ENCODE peak calls at places on chromosomes 6 and 20, in five cellular contexts. One of them, this sample, is unnamed.

GRCh38 chr20:41587956-41588355 is 30.2 kb downstream of the CHD6 start:
- DNase-seq in left colon: no peak
- DNase-seq in fibroblast of the conjunctiva: no peak
- DNase-seq in NCI-H2081: no peak
- DNase-seq in Right ventricle myocardium superior: no peak
- DNase-seq in this sample: no peak

GRCh38 chr20:51930775-51931174 is 128.5 kb upstream of the SALL4 start:
- DNase-seq in fibroblast of the conjunctiva: peak; percentile 64
- DNase-seq in left colon: no peak
- DNase-seq in Right ventricle myocardium superior: no peak
- DNase-seq in NCI-H2081: no peak
- DNase-seq in this sample: no peak

GRCh38 chr20:61919675-61920365 is 145.9 kb downstream of the TAF4 start:
- DNase-seq in NCI-H2081: no peak
- DNase-seq in fibroblast of the conjunctiva: no peak
- DNase-seq in Right ventricle myocardium superior: peak; percentile 19
- DNase-seq in left colon: no peak
- DNase-seq in this sample: no peak

GRCh38 chr6:5025911-5026819 is 22.3 kb upstream of the RPP40 start:
- DNase-seq in NCI-H2081: no peak
- DNase-seq in Right ventricle myocardium superior: peak; percentile 75
- DNase-seq in fibroblast of the conjunctiva: no peak
- DNase-seq in left colon: peak; percentile 57
- DNase-seq in this sample: peak; percentile 57

GRCh38 chr6:85404497-85405174 is 45.2 kb upstream of the NT5E start:
- DNase-seq in left colon: peak; percentile 70
- DNase-seq in Right ventricle myocardium superior: no peak
- DNase-seq in NCI-H2081: no peak
- DNase-seq in fibroblast of the conjunctiva: peak; percentile 90
- DNase-seq in this sample: peak; percentile 60

GRCh38 chr6:54970337-54970736 is 123.8 kb downstream of the FAM83B start:
- DNase-seq in Right ventricle myocardium superior: no peak
- DNase-seq in fibroblast of the conjunctiva: no peak
- DNase-seq in left colon: no peak
- DNase-seq in NCI-H2081: no peak
- DNase-seq in this sample: no peak

GRCh38 chr20:34058831-34059230 is 53.2 kb downstream of the EIF2S2 start:
- DNase-seq in fibroblast of the conjunctiva: no peak
- DNase-seq in Right ventricle myocardium superior: no peak
- DNase-seq in left colon: no peak
- DNase-seq in NCI-H2081: peak; percentile 51
- DNase-seq in this sample: no peak

GRCh38 chr20:33767739-33768138 is 35.9 kb downstream of the ZNF341 start:
- DNase-seq in Right ventricle myocardium superior: no peak
- DNase-seq in left colon: no peak
- DNase-seq in fibroblast of the conjunctiva: no peak
- DNase-seq in NCI-H2081: no peak
- DNase-seq in this sample: no peak

GRCh38 chr6:90860822-90861601 is 274.1 kb upstream of the MAP3K7 start:
- DNase-seq in fibroblast of the conjunctiva: no peak
- DNase-seq in Right ventricle myocardium superior: no peak
- DNase-seq in NCI-H2081: peak; percentile 54
- DNase-seq in left colon: no peak
- DNase-seq in this sample: no peak

GRCh38 chr6:111481836-111482235 is 1.2 kb downstream of the REV3L start:
- DNase-seq in Right ventricle myocardium superior: no peak
- DNase-seq in left colon: no peak
- DNase-seq in fibroblast of the conjunctiva: no peak
- DNase-seq in NCI-H2081: no peak
- DNase-seq in this sample: no peak

GRCh38 chr20:45100563-45101245 is at the start of gene KCNS1:
- DNase-seq in Right ventricle myocardium superior: no peak
- DNase-seq in fibroblast of the conjunctiva: no peak
- DNase-seq in NCI-H2081: no peak
- DNase-seq in left colon: peak; percentile 24
- DNase-seq in this sample: no peak

GRCh38 chr6:134938896-134939295 is 11.0 kb downstream of the ALDH8A1 start:
- DNase-seq in NCI-H2081: no peak
- DNase-seq in fibroblast of the conjunctiva: no peak
- DNase-seq in Right ventricle myocardium superior: no peak
- DNase-seq in left colon: no peak
- DNase-seq in this sample: no peak

GRCh38 chr6:4169028-4169789 is 33.8 kb upstream of the ECI2 start:
- DNase-seq in left colon: no peak
- DNase-seq in Right ventricle myocardium superior: no peak
- DNase-seq in fibroblast of the conjunctiva: peak; percentile 9
- DNase-seq in NCI-H2081: no peak
- DNase-seq in this sample: no peak

GRCh38 chr6:24257282-24257681 is 100.6 kb downstream of the DCDC2 start:
- DNase-seq in fibroblast of the conjunctiva: no peak
- DNase-seq in NCI-H2081: peak; percentile 30
- DNase-seq in Right ventricle myocardium superior: no peak
- DNase-seq in left colon: no peak
- DNase-seq in this sample: no peak

GRCh38 chr6:147758305-147758704 is 249.8 kb downstream of the SAMD5 start:
- DNase-seq in fibroblast of the conjunctiva: no peak
- DNase-seq in Right ventricle myocardium superior: no peak
- DNase-seq in left colon: no peak
- DNase-seq in NCI-H2081: no peak
- DNase-seq in this sample: no peak

GRCh38 chr20:61753196-61753942 is 312.3 kb downstream of the TAF4 start:
- DNase-seq in Right ventricle myocardium superior: no peak
- DNase-seq in left colon: no peak
- DNase-seq in NCI-H2081: no peak
- DNase-seq in fibroblast of the conjunctiva: no peak
- DNase-seq in this sample: no peak

GRCh38 chr20:17967595-17968365 is 814 bp downstream of the SNX5 start:
- DNase-seq in fibroblast of the conjunctiva: no peak
- DNase-seq in left colon: no peak
- DNase-seq in NCI-H2081: no peak
- DNase-seq in Right ventricle myocardium superior: no peak
- DNase-seq in this sample: no peak

GRCh38 chr6:71012871-71013456 is 56.1 kb upstream of the B3GAT2 start:
- DNase-seq in Right ventricle myocardium superior: no peak
- DNase-seq in fibroblast of the conjunctiva: peak; percentile 28
- DNase-seq in NCI-H2081: peak; percentile 65
- DNase-seq in left colon: no peak
- DNase-seq in this sample: no peak

GRCh38 chr6:14060971-14061370 is 56.6 kb upstream of the CD83 start:
- DNase-seq in fibroblast of the conjunctiva: no peak
- DNase-seq in NCI-H2081: no peak
- DNase-seq in Right ventricle myocardium superior: no peak
- DNase-seq in left colon: no peak
- DNase-seq in this sample: no peak

GRCh38 chr20:34624628-34625027 is 52.3 kb downstream of the PIGU start:
- DNase-seq in fibroblast of the conjunctiva: no peak
- DNase-seq in left colon: no peak
- DNase-seq in NCI-H2081: no peak
- DNase-seq in Right ventricle myocardium superior: no peak
- DNase-seq in this sample: no peak

GRCh38 chr20:47438464-47439381 is 63.0 kb upstream of the NCOA3 start:
- DNase-seq in fibroblast of the conjunctiva: no peak
- DNase-seq in NCI-H2081: no peak
- DNase-seq in Right ventricle myocardium superior: no peak
- DNase-seq in left colon: no peak
- DNase-seq in this sample: peak; percentile 30

GRCh38 chr6:170166511-170167122 is 124.3 kb downstream of the DLL1 start:
- DNase-seq in left colon: no peak
- DNase-seq in NCI-H2081: peak; percentile 17
- DNase-seq in Right ventricle myocardium superior: peak; percentile 54
- DNase-seq in fibroblast of the conjunctiva: no peak
- DNase-seq in this sample: no peak

GRCh38 chr6:112851141-112851540 is 504.0 kb downstream of the RFPL4B start:
- DNase-seq in left colon: no peak
- DNase-seq in Right ventricle myocardium superior: no peak
- DNase-seq in NCI-H2081: no peak
- DNase-seq in fibroblast of the conjunctiva: no peak
- DNase-seq in this sample: no peak

GRCh38 chr6:111175135-111175534 is 87.8 kb downstream of the SLC16A10 start:
- DNase-seq in left colon: no peak
- DNase-seq in fibroblast of the conjunctiva: peak; percentile 10
- DNase-seq in NCI-H2081: no peak
- DNase-seq in Right ventricle myocardium superior: no peak
- DNase-seq in this sample: no peak

GRCh38 chr6:100806280-100806679 is 74.8 kb downstream of the ASCC3 start:
- DNase-seq in Right ventricle myocardium superior: no peak
- DNase-seq in left colon: no peak
- DNase-seq in fibroblast of the conjunctiva: no peak
- DNase-seq in NCI-H2081: no peak
- DNase-seq in this sample: no peak

GRCh38 chr6:35678021-35678654 is 10.6 kb downstream of the FKBP5 start:
- DNase-seq in NCI-H2081: no peak
- DNase-seq in fibroblast of the conjunctiva: no peak
- DNase-seq in left colon: no peak
- DNase-seq in Right ventricle myocardium superior: no peak
- DNase-seq in this sample: no peak

GRCh38 chr6:44494011-44494501 is 106.5 kb downstream of the CDC5L start:
- DNase-seq in left colon: no peak
- DNase-seq in Right ventricle myocardium superior: no peak
- DNase-seq in NCI-H2081: no peak
- DNase-seq in fibroblast of the conjunctiva: peak; percentile 60
- DNase-seq in this sample: no peak

GRCh38 chr20:62726276-62726675 is 17.6 kb downstream of the NTSR1 start:
- DNase-seq in left colon: no peak
- DNase-seq in fibroblast of the conjunctiva: no peak
- DNase-seq in Right ventricle myocardium superior: peak; percentile 17
- DNase-seq in NCI-H2081: no peak
- DNase-seq in this sample: no peak

GRCh38 chr6:37083243-37084138 is 78.0 kb downstream of the FGD2 start:
- DNase-seq in Right ventricle myocardium superior: peak; percentile 89
- DNase-seq in NCI-H2081: peak; percentile 51
- DNase-seq in left colon: peak; percentile 42
- DNase-seq in fibroblast of the conjunctiva: peak; percentile 61
- DNase-seq in this sample: peak; percentile 69

This sample was measured in transverse colon.